ENCODE peak calls at places on chromosomes 11 and 22, in four cellular contexts. One of them, this sample, is unnamed.

GRCh38 chr11:21806508-21806907 is 386.4 kb upstream of the ANO5 start:
- DNase-seq in heart right ventricle: no peak
- DNase-seq in neural progenitor cell: no peak
- DNase-seq in brain microvascular endothelial cell: no peak
- DNase-seq in this sample: no peak

GRCh38 chr11:355581-356458 is 13.5 kb upstream of the B4GALNT4 start:
- DNase-seq in heart right ventricle: peak
- DNase-seq in neural progenitor cell: peak
- DNase-seq in brain microvascular endothelial cell: peak
- DNase-seq in this sample: peak

GRCh38 chr11:126332221-126332711 is 23.2 kb upstream of the ST3GAL4 start:
- DNase-seq in heart right ventricle: peak
- DNase-seq in neural progenitor cell: no peak
- DNase-seq in brain microvascular endothelial cell: peak
- DNase-seq in this sample: no peak

GRCh38 chr11:12128191-12128841 is 17.9 kb downstream of the MICAL2 start:
- DNase-seq in heart right ventricle: no peak
- DNase-seq in neural progenitor cell: no peak
- DNase-seq in brain microvascular endothelial cell: no peak
- DNase-seq in this sample: no peak

GRCh38 chr11:34654491-34655334 is 33.8 kb downstream of the EHF start:
- DNase-seq in heart right ventricle: no peak
- DNase-seq in neural progenitor cell: no peak
- DNase-seq in brain microvascular endothelial cell: peak
- DNase-seq in this sample: no peak

GRCh38 chr11:112221263-112221835 is 4.9 kb upstream of the PTS start:
- DNase-seq in heart right ventricle: no peak
- DNase-seq in neural progenitor cell: no peak
- DNase-seq in brain microvascular endothelial cell: no peak
- DNase-seq in this sample: no peak

GRCh38 chr11:66285250-66285947 is 3.5 kb downstream of the YIF1A start:
- DNase-seq in heart right ventricle: no peak
- DNase-seq in neural progenitor cell: no peak
- DNase-seq in brain microvascular endothelial cell: no peak
- DNase-seq in this sample: no peak

GRCh38 chr11:74538680-74539079 is 45.2 kb upstream of the LIPT2 start:
- DNase-seq in heart right ventricle: no peak
- DNase-seq in neural progenitor cell: peak
- DNase-seq in brain microvascular endothelial cell: no peak
- DNase-seq in this sample: no peak

GRCh38 chr11:122207505-122207904 is 91.5 kb upstream of the BLID start:
- DNase-seq in heart right ventricle: peak
- DNase-seq in neural progenitor cell: no peak
- DNase-seq in brain microvascular endothelial cell: peak
- DNase-seq in this sample: no peak

GRCh38 chr11:106399075-106399500 is 321.6 kb downstream of the AASDHPPT start:
- DNase-seq in heart right ventricle: peak
- DNase-seq in neural progenitor cell: peak
- DNase-seq in brain microvascular endothelial cell: peak
- DNase-seq in this sample: peak

GRCh38 chr11:87473174-87473573 is 435.4 kb downstream of the TMEM135 start:
- DNase-seq in heart right ventricle: no peak
- DNase-seq in neural progenitor cell: no peak
- DNase-seq in brain microvascular endothelial cell: peak
- DNase-seq in this sample: peak

GRCh38 chr22:40082184-40082583 is 87.4 kb downstream of the FAM83F start:
- DNase-seq in heart right ventricle: no peak
- DNase-seq in neural progenitor cell: no peak
- DNase-seq in brain microvascular endothelial cell: no peak
- DNase-seq in this sample: no peak
- H3K4me3 ChIP-seq in heart right ventricle: no peak
- H3K4me3 ChIP-seq in neural progenitor cell: no peak
- H3K4me3 ChIP-seq in brain microvascular endothelial cell: no peak
- H3K4me3 ChIP-seq in this sample: no peak

GRCh38 chr11:115759622-115760527 is 255.7 kb upstream of the CADM1 start:
- DNase-seq in heart right ventricle: peak
- DNase-seq in neural progenitor cell: peak
- DNase-seq in brain microvascular endothelial cell: no peak
- DNase-seq in this sample: no peak

GRCh38 chr11:115761817-115762216 is 257.6 kb upstream of the CADM1 start:
- DNase-seq in heart right ventricle: no peak
- DNase-seq in neural progenitor cell: no peak
- DNase-seq in brain microvascular endothelial cell: no peak
- DNase-seq in this sample: no peak

GRCh38 chr11:115761348-115761747 is 257.1 kb upstream of the CADM1 start:
- DNase-seq in heart right ventricle: no peak
- DNase-seq in neural progenitor cell: no peak
- DNase-seq in brain microvascular endothelial cell: no peak
- DNase-seq in this sample: no peak

GRCh38 chr11:115760921-115761320 is 256.7 kb upstream of the CADM1 start:
- DNase-seq in heart right ventricle: no peak
- DNase-seq in neural progenitor cell: peak
- DNase-seq in brain microvascular endothelial cell: no peak
- DNase-seq in this sample: no peak

GRCh38 chr11:115760528-115760837 is 256.3 kb upstream of the CADM1 start:
- DNase-seq in heart right ventricle: no peak
- DNase-seq in neural progenitor cell: peak
- DNase-seq in brain microvascular endothelial cell: no peak
- DNase-seq in this sample: no peak
- H3K4me3 ChIP-seq in heart right ventricle: peak
- H3K4me3 ChIP-seq in neural progenitor cell: peak
- H3K4me3 ChIP-seq in brain microvascular endothelial cell: peak
- H3K4me3 ChIP-seq in this sample: peak

GRCh38 chr11:63508745-63509144 is 2.9 kb downstream of the LGALS12 start:
- DNase-seq in heart right ventricle: no peak
- DNase-seq in neural progenitor cell: no peak
- DNase-seq in brain microvascular endothelial cell: no peak
- DNase-seq in this sample: no peak
- H3K4me3 ChIP-seq in heart right ventricle: no peak
- H3K4me3 ChIP-seq in neural progenitor cell: no peak
- H3K4me3 ChIP-seq in brain microvascular endothelial cell: no peak
- H3K4me3 ChIP-seq in this sample: no peak

GRCh38 chr11:45931739-45932138 is 9.3 kb downstream of the LARGE2 start:
- DNase-seq in heart right ventricle: no peak
- DNase-seq in neural progenitor cell: no peak
- DNase-seq in brain microvascular endothelial cell: no peak
- DNase-seq in this sample: no peak
- H3K4me3 ChIP-seq in heart right ventricle: no peak
- H3K4me3 ChIP-seq in neural progenitor cell: no peak
- H3K4me3 ChIP-seq in brain microvascular endothelial cell: no peak
- H3K4me3 ChIP-seq in this sample: no peak

GRCh38 chr11:2270322-2271076 is at the start of gene ASCL2:
- DNase-seq in heart right ventricle: peak
- DNase-seq in neural progenitor cell: peak
- DNase-seq in brain microvascular endothelial cell: no peak
- DNase-seq in this sample: no peak

GRCh38 chr11:2267871-2268825 is 2.2 kb downstream of the ASCL2 start:
- DNase-seq in heart right ventricle: no peak
- DNase-seq in neural progenitor cell: no peak
- DNase-seq in brain microvascular endothelial cell: no peak
- DNase-seq in this sample: no peak

GRCh38 chr11:2268911-2269600 is 1.3 kb downstream of the ASCL2 start:
- DNase-seq in heart right ventricle: peak
- DNase-seq in neural progenitor cell: peak
- DNase-seq in brain microvascular endothelial cell: no peak
- DNase-seq in this sample: no peak

GRCh38 chr11:2271077-2271326 is 614 bp upstream of the ASCL2 start:
- DNase-seq in heart right ventricle: peak
- DNase-seq in neural progenitor cell: peak
- DNase-seq in brain microvascular endothelial cell: no peak
- DNase-seq in this sample: no peak

GRCh38 chr11:2269601-2270321 is 627 bp downstream of the ASCL2 start:
- DNase-seq in heart right ventricle: peak
- DNase-seq in neural progenitor cell: peak
- DNase-seq in brain microvascular endothelial cell: no peak
- DNase-seq in this sample: no peak
- H3K4me3 ChIP-seq in heart right ventricle: peak
- H3K4me3 ChIP-seq in neural progenitor cell: peak
- H3K4me3 ChIP-seq in brain microvascular endothelial cell: no peak
- H3K4me3 ChIP-seq in this sample: no peak